ENCODE peak calls at places on chromosomes 4 and X, in seven cellular contexts. B is GM19239; F is SK-MEL-5; I is NCI-H1092; H is stimulated activated CD4-positive, alpha-beta T cell treated with anti-CD3 and anti-CD28 coated beads, Interleukin-4, amount 100 ng/mL, for 4 hours; E is midbrain; S is effector memory CD4-positive, alpha-beta T cell. P is an unnamed sample.
A peak's percentile ranks its signal among the peaks of the same experiment; 100 is the strongest.

GRCh38 chrX:149365552-149365951 is 139.6 kb downstream of the IDS start:
- DNase-seq in B (no peak), F (no peak), I (no peak), H (no peak), E (no peak), S (no peak), P (no peak)

GRCh38 chr4:76235915-76236314 is 15.6 kb upstream of the FAM47E start:
- DNase-seq in B (no peak), F (no peak), I (no peak), H (no peak), E (no peak), S (no peak), P (no peak)

GRCh38 chr4:8097141-8097541 is 61.5 kb downstream of the ABLIM2 start:
- DNase-seq in B (no peak), F (no peak), I (no peak), H (no peak), E (peak; percentile 5), S (no peak), P (no peak)

GRCh38 chr4:122003335-122003734 is 51.5 kb upstream of the TRPC3 start:
- DNase-seq in B (peak; percentile 7), F (peak; percentile 83), I (peak; percentile 12), H (no peak), E (peak; percentile 7), S (no peak), P (peak; percentile 11)

GRCh38 chr4:141724646-141725045 is 88.3 kb downstream of the IL15 start:
- DNase-seq in B (no peak), F (no peak), I (no peak), H (no peak), E (no peak), S (no peak), P (no peak)

GRCh38 chr4:84800256-84800655 is 166.2 kb downstream of the WDFY3 start:
- DNase-seq in B (no peak), F (no peak), I (no peak), H (no peak), E (no peak), S (no peak), P (no peak)

GRCh38 chr4:42690537-42690936 is 33.6 kb upstream of the ATP8A1 start:
- DNase-seq in B (no peak), F (no peak), I (no peak), H (no peak), E (no peak), S (no peak), P (no peak)

GRCh38 chrX:21166302-21166982 is 207.8 kb upstream of the CNKSR2 start:
- DNase-seq in B (no peak), F (no peak), I (no peak), H (no peak), E (no peak), S (no peak), P (no peak)

GRCh38 chrX:35351212-35351611 is 408.6 kb downstream of the FAM47B start:
- DNase-seq in B (no peak), F (no peak), I (no peak), H (no peak), E (no peak), S (no peak), P (no peak)

GRCh38 chr4:173272314-173272713 is 61.8 kb downstream of the HMGB2 start:
- DNase-seq in B (no peak), F (no peak), I (no peak), H (no peak), E (no peak), S (no peak), P (no peak)

GRCh38 chr4:147924604-147925412 is 192.9 kb downstream of the ARHGAP10 start:
- DNase-seq in B (no peak), F (peak; percentile 40), I (no peak), H (no peak), E (peak; percentile 24), S (no peak), P (no peak)

GRCh38 chr4:105158837-105159236 is 12.2 kb downstream of the TET2 start:
- DNase-seq in B (no peak), F (no peak), I (no peak), H (no peak), E (no peak), S (no peak), P (no peak)

GRCh38 chr4:73967891-73968290 is 13.9 kb downstream of the PF4 start:
- DNase-seq in B (no peak), F (no peak), I (no peak), H (no peak), E (no peak), S (no peak), P (no peak)

GRCh38 chrX:136205882-136206281 is 45.3 kb downstream of the MAP7D3 start:
- DNase-seq in B (no peak), F (no peak), I (no peak), H (no peak), E (no peak), S (no peak), P (no peak)

GRCh38 chr4:48270516-48270897 is 869 bp upstream of the TEC start:
- DNase-seq in B (no peak), F (no peak), I (no peak), H (no peak), E (no peak), S (no peak), P (no peak)

GRCh38 chr4:147583876-147584275 is 33.3 kb upstream of the TMEM184C start:
- DNase-seq in B (no peak), F (peak; percentile 68), I (no peak), H (no peak), E (no peak), S (no peak), P (no peak)

GRCh38 chr4:2794707-2795557 is 2.0 kb downstream of the SH3BP2 start:
- DNase-seq in B (no peak), F (no peak), I (no peak), H (no peak), E (peak; percentile 24), S (no peak), P (no peak)

GRCh38 chrX:139199945-139200344 is 330.6 kb upstream of the F9 start:
- DNase-seq in B (no peak), F (no peak), I (no peak), H (no peak), E (no peak), S (no peak), P (no peak)

GRCh38 chr4:146981651-146982050 is 36.0 kb upstream of the TTC29 start:
- DNase-seq in B (no peak), F (no peak), I (no peak), H (no peak), E (no peak), S (no peak), P (no peak)

P was measured in T-helper 2 cell.